ENCODE peak calls at places on chromosomes 6 and 20, in seven cellular contexts. F, T, P, O, A, Z and V are unnamed samples.

GRCh38 chr6:165663283-165663735 is 268 bp upstream of the PDE10A start:
- DNase-seq in F (no peak), P (no peak), T (no peak), A (no peak), O (no peak), Z (no peak), V (no peak)

GRCh38 chr6:35722121-35722761 is 14.6 kb upstream of the ARMC12 start:
- DNase-seq in F (no peak), A (peak; percentile 94), Z (no peak), P (no peak), O (no peak), T (no peak), V (no peak)

GRCh38 chr6:70456725-70457124 is 43.4 kb downstream of the FAM135A start:
- DNase-seq in P (no peak), T (no peak), O (no peak), F (no peak), Z (no peak), A (no peak), V (no peak)

GRCh38 chr6:108730556-108731228 is 117.5 kb upstream of the ARMC2 start:
- DNase-seq in F (peak; percentile 27), P (no peak), Z (no peak), T (no peak), A (no peak), O (no peak), V (peak; percentile 3)

GRCh38 chr6:133241088-133241900 is at the start of gene EYA4:
- DNase-seq in Z (no peak), A (peak; percentile 85), P (no peak), T (no peak), F (peak; percentile 30), O (no peak), V (no peak)

GRCh38 chr6:128244751-128245405 is 275.5 kb downstream of the PTPRK start:
- DNase-seq in O (no peak), T (no peak), Z (no peak), F (no peak), P (no peak), A (no peak), V (no peak)

GRCh38 chr20:41029150-41029872 is 689 bp downstream of the TOP1 start:
- DNase-seq in O (peak; percentile 30), A (peak; percentile 61), P (no peak), F (no peak), Z (peak; percentile 25), T (peak; percentile 10), V (no peak)

GRCh38 chr6:35023601-35024000 is 117.5 kb downstream of the TCP11 start:
- DNase-seq in A (no peak), Z (no peak), F (no peak), O (no peak), T (no peak), P (no peak), V (no peak)

GRCh38 chr6:52642381-52642780 is 28.5 kb upstream of the TMEM14A start:
- DNase-seq in T (no peak), F (peak; percentile 64), Z (no peak), A (no peak), O (no peak), P (peak; percentile 92), V (no peak)

GRCh38 chr6:55772730-55773129 is 102.7 kb downstream of the BMP5 start:
- DNase-seq in O (no peak), Z (no peak), A (no peak), T (no peak), P (no peak), F (no peak), V (no peak)

GRCh38 chr20:22403860-22404608 is 180.3 kb downstream of the FOXA2 start:
- DNase-seq in T (peak; percentile 94), P (no peak), F (peak; percentile 23), Z (no peak), A (no peak), O (peak; percentile 34), V (no peak)

GRCh38 chr20:10065154-10065833 is 30.5 kb downstream of the ANKEF1 start:
- DNase-seq in P (no peak), O (peak; percentile 38), F (no peak), T (no peak), Z (no peak), A (no peak), V (no peak)

GRCh38 chr6:168407842-168408241 is 33.1 kb upstream of the SMOC2 start:
- DNase-seq in A (no peak), O (no peak), P (no peak), T (no peak), Z (no peak), F (no peak), V (no peak)

GRCh38 chr20:17688965-17689364 is 6.9 kb upstream of the RRBP1 start:
- DNase-seq in P (no peak), T (no peak), Z (no peak), A (no peak), F (no peak), O (no peak), V (no peak)

GRCh38 chr20:38725959-38726848 is 1.9 kb downstream of the SLC32A1 start:
- DNase-seq in P (peak; percentile 21), F (no peak), A (no peak), Z (peak; percentile 54), T (peak; percentile 61), O (peak; percentile 43), V (peak; percentile 78)

GRCh38 chr20:55567826-55568225 is 437.5 kb downstream of the CBLN4 start:
- DNase-seq in A (no peak), Z (no peak), F (no peak), P (no peak), T (no peak), O (no peak), V (no peak)